ENCODE peak calls at places on chromosomes 12 and 14, in eight cellular contexts. U is BE2C, N is sigmoid colon, D is SK-N-SH, L is A549, T is A673, H is tibial artery, C is heart left ventricle. Y is an unnamed sample. For H3K4me1, the result is how much of the 10 kb centered on the place peaks cover.

GRCh38 chr14:64178814-64179213 is 115.4 kb downstream of the ESR2 start:
- DNase-seq in U (no peak), N (no peak), D (no peak), L (no peak), T (no peak), H (no peak), C (no peak), Y (no peak)

GRCh38 chr12:39764944-39765560 is 145.4 kb upstream of the ABCD2 start:
- DNase-seq in U (no peak), N (no peak), D (peak), L (peak), T (peak), H (no peak), C (no peak), Y (no peak)

GRCh38 chr14:48748151-48748550 is 838.0 kb downstream of the RPS29 start:
- DNase-seq in U (no peak), N (no peak), D (no peak), L (no peak), T (no peak), H (no peak), C (no peak), Y (no peak)

GRCh38 chr12:106551410-106551809 is 31.4 kb upstream of the RFX4 start:
- DNase-seq in U (no peak), N (no peak), D (no peak), L (no peak), T (peak), H (no peak), C (no peak), Y (no peak)

GRCh38 chr12:131950182-131950913 is 606 bp downstream of the EP400 start:
- DNase-seq in U (peak), N (peak), D (peak), L (no peak), T (peak), H (peak), C (no peak), Y (no peak)

GRCh38 chr14:70890842-70891442 is 16.3 kb upstream of the PCNX1 start:
- DNase-seq in U (peak), N (no peak), D (no peak), L (no peak), T (no peak), H (no peak), C (no peak), Y (no peak)

GRCh38 chr14:50784683-50785505 is 46.1 kb downstream of the NIN start:
- DNase-seq in U (peak), N (no peak), D (no peak), L (no peak), T (no peak), H (no peak), C (no peak), Y (no peak)

GRCh38 chr12:12582895-12583303 is 20.2 kb upstream of the DUSP16 start:
- DNase-seq in U (no peak), N (no peak), D (no peak), L (peak), T (no peak), H (no peak), C (no peak), Y (no peak)

GRCh38 chr12:13234045-13234641 is 37.6 kb downstream of the EMP1 start:
- DNase-seq in U (peak), N (no peak), D (peak), L (peak), T (peak), H (no peak), C (peak), Y (no peak)

GRCh38 chr12:32457251-32458025 is 58.1 kb downstream of the FGD4 start:
- DNase-seq in U (no peak), N (no peak), D (no peak), L (no peak), T (no peak), H (no peak), C (no peak), Y (no peak)

GRCh38 chr12:32666510-32666909 is 12.6 kb upstream of the DNM1L start:
- DNase-seq in U (no peak), N (no peak), D (no peak), L (no peak), T (no peak), H (no peak), C (no peak), Y (no peak)

GRCh38 chr14:31057035-31057434 is 30.9 kb upstream of the STRN3 start:
- DNase-seq in U (no peak), N (no peak), D (no peak), L (no peak), T (no peak), H (no peak), C (no peak), Y (no peak)

GRCh38 chr12:76450690-76451089 is 102.5 kb upstream of the BBS10 start:
- DNase-seq in U (no peak), N (no peak), D (no peak), L (peak), T (peak), H (no peak), C (no peak), Y (no peak)

GRCh38 chr12:120199595-120200306 is 1.2 kb downstream of the RPLP0 start:
- DNase-seq in U (no peak), N (peak), D (no peak), L (no peak), T (no peak), H (no peak), C (no peak), Y (no peak)

DNA sequence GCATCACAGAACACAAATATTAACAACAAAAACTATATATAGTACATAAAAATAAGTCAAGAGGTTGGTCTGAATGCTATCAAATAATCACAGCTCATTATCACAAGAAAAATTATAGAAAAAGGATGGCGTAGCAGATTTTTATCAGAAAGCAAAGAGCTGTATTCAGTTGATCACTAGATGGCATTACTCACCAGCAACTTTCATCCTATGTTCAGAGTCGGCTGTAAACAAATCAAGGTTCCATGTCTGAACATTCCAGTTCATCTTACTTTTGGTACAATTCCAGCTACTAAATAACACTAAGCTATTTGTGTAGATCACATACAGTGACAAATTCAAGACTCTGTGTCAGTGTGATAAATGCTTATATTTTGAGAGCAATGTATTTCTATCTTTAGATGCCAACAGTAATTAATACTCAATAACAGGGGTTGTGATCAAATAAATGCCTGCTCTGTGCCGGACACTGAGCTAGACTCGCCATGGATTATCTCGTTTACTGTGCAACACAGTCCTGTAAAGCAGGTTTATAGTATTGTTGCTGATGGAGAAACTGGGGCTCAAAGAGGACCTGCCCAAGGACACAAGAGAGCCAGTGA is 30.1 kb downstream of the NRDE2 start:
- DNase-seq in U (no peak), N (no peak), D (peak), L (peak), T (peak), H (no peak), C (no peak), Y (no peak)
- TF ChIP-seq CTCF in U (peak), N (peak), D (peak), L (peak), T (peak), H (peak), C (peak), Y (peak)

GRCh38 chr12:108745641-108746040 is 14.3 kb upstream of the CORO1C start:
- DNase-seq in U (peak), N (peak), D (no peak), L (no peak), T (no peak), H (no peak), C (no peak), Y (no peak)
- H3K4me3 ChIP-seq in U (no peak), N (no peak), D (no peak), L (no peak), T (no peak), H (no peak), C (no peak), Y (no peak)

GRCh38 chr14:95499354-95499750 is 17.1 kb downstream of the SYNE3 start:
- DNase-seq in U (no peak), N (no peak), D (no peak), L (no peak), T (no peak), H (no peak), C (no peak), Y (no peak)

GRCh38 chr14:95497561-95498011 is 18.9 kb downstream of the SYNE3 start:
- DNase-seq in U (peak), N (no peak), D (peak), L (no peak), T (no peak), H (no peak), C (no peak), Y (peak)

GRCh38 chr14:95500201-95500681 is 16.2 kb downstream of the SYNE3 start:
- DNase-seq in U (no peak), N (no peak), D (no peak), L (no peak), T (no peak), H (peak), C (no peak), Y (peak)

GRCh38 chr14:95496690-95497241 is 19.7 kb downstream of the SYNE3 start:
- DNase-seq in U (no peak), N (no peak), D (no peak), L (no peak), T (no peak), H (no peak), C (no peak), Y (no peak)

DNA sequence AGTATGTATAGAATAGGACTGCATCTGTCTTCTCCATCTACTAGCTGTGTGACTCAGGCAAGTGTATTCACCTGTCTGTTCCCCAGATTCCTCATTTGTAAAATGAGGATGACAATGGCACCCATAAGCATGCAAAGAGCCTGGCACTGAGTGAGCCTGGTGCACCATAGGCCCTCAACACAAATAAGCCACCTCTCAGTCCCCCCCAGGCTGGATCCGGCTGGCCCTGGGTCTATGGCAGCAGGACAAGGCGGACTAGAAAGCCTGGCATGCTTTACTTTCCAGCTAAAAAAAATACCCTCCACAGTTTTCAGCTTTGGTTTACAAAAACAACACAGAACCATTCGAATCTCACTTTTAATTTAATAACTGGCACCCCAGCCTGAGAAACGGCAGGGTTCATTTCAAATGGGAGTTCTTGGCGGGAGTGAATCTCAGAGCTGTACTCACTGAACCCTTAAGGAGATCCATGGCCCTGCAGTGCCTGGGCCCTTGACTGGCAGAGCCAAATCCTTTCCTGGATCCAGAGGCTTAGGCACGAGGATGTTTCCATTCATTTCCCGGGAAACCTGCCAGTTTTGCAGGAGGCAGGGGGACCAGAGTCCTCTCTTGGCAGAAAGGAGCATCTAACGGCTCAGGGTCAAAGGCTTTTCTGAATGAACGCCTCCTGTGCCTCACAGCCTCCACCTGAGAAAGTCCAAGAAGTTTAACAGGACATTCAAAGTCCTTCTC is 17.7 kb downstream of the SYNE3 start:
- DNase-seq in U (peak), N (no peak), D (peak), L (no peak), T (no peak), H (peak), C (no peak), Y (no peak)
- H3K4me1 ChIP-seq in U (under half), N (under half), D (under half), L (under half), T (under half), H (half or more), C (half or more), Y (under half)

DNA sequence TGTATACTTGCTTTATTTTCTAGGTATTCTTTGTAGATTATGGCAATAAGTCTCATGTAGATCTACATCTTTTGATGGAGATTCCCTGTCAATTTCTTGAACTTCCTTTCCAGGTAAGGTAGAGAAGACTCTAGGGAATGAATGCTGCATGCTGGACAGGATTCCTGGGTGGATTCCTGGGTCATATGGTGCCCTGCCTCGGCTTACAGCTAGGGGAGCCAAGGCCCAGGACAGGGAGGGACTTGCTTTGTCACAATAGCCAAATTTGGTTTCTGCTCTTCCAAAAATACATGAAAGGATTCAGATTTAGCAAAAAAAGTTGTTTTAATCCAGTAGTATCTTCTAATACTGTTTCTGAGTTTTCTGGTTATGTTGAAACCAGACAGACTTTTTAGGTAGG is 59.5 kb upstream of the ASPG start:
- DNase-seq in U (no peak), N (no peak), D (no peak), L (no peak), T (no peak), H (no peak), C (no peak), Y (no peak)
- TF ChIP-seq CTCF in U (peak), N (no peak), D (no peak), L (no peak), T (no peak), H (no peak), C (no peak), Y (no peak)

DNA sequence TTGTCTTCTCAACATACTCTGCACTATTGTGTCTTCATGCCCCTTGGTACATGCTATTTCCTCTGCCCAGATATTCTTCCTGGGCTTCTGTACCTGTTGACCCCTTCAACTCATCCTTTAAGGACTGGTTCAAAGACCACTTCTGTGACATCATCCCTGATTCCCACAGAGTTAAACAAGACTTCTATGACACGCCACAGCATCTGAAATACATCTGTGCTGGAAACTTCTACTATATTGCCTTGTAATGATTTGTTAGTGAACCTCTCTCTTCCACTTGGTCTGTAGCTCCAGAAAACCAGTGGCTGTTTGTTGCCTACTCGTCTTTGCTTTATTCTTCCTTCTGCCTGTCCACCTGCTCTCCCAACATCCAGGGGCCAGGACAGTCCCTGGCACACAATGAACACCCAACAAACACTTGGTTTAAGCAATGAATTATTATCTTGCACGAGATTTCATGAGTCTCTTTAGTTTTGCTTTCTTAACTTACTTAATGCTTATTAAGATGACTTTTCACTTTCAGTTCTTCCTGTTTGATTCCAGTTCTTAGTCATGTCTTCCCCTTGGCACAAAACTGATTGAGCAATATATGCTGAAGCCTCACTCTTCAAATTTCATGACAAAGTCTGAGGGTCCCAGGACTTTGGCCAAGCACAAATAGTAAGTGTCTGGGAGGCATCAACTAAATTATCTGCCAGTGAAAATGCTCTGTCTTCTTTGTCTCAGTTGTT is 485.9 kb downstream of the APAF1 start:
- DNase-seq in U (no peak), N (no peak), D (no peak), L (no peak), T (peak), H (no peak), C (no peak), Y (no peak)
- H3K4me3 ChIP-seq in U (no peak), N (no peak), D (no peak), L (no peak), T (peak), H (no peak), C (peak), Y (no peak)

GRCh38 chr14:61470954-61471279 is 149.5 kb downstream of the PRKCH start:
- DNase-seq in U (no peak), N (no peak), D (no peak), L (no peak), T (no peak), H (no peak), C (no peak), Y (no peak)

GRCh38 chr14:61472801-61473376 is 151.5 kb downstream of the PRKCH start:
- DNase-seq in U (no peak), N (no peak), D (no peak), L (no peak), T (no peak), H (no peak), C (no peak), Y (peak)

GRCh38 chr14:61472025-61472672 is 150.8 kb downstream of the PRKCH start:
- DNase-seq in U (peak), N (no peak), D (peak), L (peak), T (no peak), H (no peak), C (peak), Y (no peak)

GRCh38 chr14:61470261-61470953 is 149.0 kb downstream of the PRKCH start:
- DNase-seq in U (peak), N (no peak), D (peak), L (peak), T (peak), H (no peak), C (peak), Y (no peak)

GRCh38 chr14:61471297-61471980 is 150.1 kb downstream of the PRKCH start:
- DNase-seq in U (peak), N (no peak), D (peak), L (no peak), T (no peak), H (no peak), C (no peak), Y (peak)
- H3K4me1 ChIP-seq in U (under half), N (under half), D (half or more), L (half or more), T (under half), H (half or more), C (half or more), Y (under half)

GRCh38 chr14:34461334-34462131 is 507 bp downstream of the SPTSSA start:
- DNase-seq in U (peak), N (peak), D (no peak), L (peak), T (peak), H (peak), C (peak), Y (peak)
- TF ChIP-seq CTCF in U (no peak), N (no peak), D (no peak), L (no peak), T (no peak), H (no peak), C (no peak), Y (no peak)

GRCh38 chr12:69430942-69431603 is 39.1 kb upstream of the FRS2 start:
- DNase-seq in U (no peak), N (no peak), D (no peak), L (no peak), T (no peak), H (no peak), C (peak), Y (no peak)

GRCh38 chr12:69425417-69425816 is 44.8 kb upstream of the FRS2 start:
- DNase-seq in U (no peak), N (no peak), D (no peak), L (no peak), T (no peak), H (no peak), C (no peak), Y (no peak)

GRCh38 chr12:69431604-69432222 is 38.5 kb upstream of the FRS2 start:
- DNase-seq in U (no peak), N (no peak), D (no peak), L (no peak), T (no peak), H (no peak), C (no peak), Y (no peak)

GRCh38 chr12:69433653-69434052 is 36.5 kb upstream of the FRS2 start:
- DNase-seq in U (no peak), N (no peak), D (no peak), L (no peak), T (no peak), H (no peak), C (no peak), Y (no peak)

GRCh38 chr12:69428351-69429048 is 41.7 kb upstream of the FRS2 start:
- DNase-seq in U (no peak), N (no peak), D (no peak), L (no peak), T (no peak), H (no peak), C (no peak), Y (no peak)
- H3K4me3 ChIP-seq in U (no peak), N (no peak), D (no peak), L (no peak), T (no peak), H (no peak), C (no peak), Y (no peak)

DNA sequence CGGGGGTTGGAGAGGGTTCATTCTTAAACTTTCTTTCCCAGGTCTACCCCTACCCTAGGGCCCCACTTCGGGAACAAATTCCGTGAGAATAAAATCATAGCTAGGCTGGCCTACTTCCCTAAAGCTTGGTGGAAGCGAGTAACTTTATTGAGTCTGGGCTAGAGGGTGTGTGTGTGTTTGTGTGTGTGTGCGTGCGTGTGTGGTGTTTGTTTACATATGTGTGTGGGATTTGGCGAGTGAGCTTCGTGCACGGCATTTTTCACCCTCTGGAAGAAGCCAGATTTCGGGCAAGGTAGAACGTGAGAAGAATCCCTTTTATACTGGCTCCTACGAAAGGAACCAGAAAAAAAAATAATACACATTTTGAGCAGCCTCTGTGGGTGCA is 7.5 kb upstream of the LHX5 start:
- DNase-seq in U (no peak), N (no peak), D (peak), L (no peak), T (no peak), H (no peak), C (no peak), Y (no peak)
- H3K4me1 ChIP-seq in U (under half), N (under half), D (under half), L (under half), T (under half), H (under half), C (under half), Y (under half)

GRCh38 chr12:113296557-113297213 is 38.2 kb downstream of the SLC8B1 start:
- DNase-seq in U (no peak), N (no peak), D (no peak), L (no peak), T (no peak), H (no peak), C (no peak), Y (no peak)
- TF ChIP-seq CTCF in U (no peak), N (no peak), D (no peak), L (no peak), T (no peak), H (no peak), C (no peak), Y (no peak)